ENCODE peak calls at places on chromosome 12, in four cellular contexts. V is tibial nerve, J is AG09309, I is right atrium auricular region. X is an unnamed sample.

GRCh38 chr12:71216725-71217579 is 59.2 kb upstream of the TSPAN8 start:
- DNase-seq in V (no peak), J (peak), I (no peak), X (peak)

GRCh38 chr12:19220205-19220604 is 90.7 kb downstream of the PLEKHA5 start:
- DNase-seq in V (no peak), I (no peak), J (no peak), X (peak)

GRCh38 chr12:22355011-22355580 is 20.6 kb upstream of the ST8SIA1 start:
- DNase-seq in I (no peak), J (no peak), V (no peak), X (no peak)

GRCh38 chr12:2286461-2287131 is 233.8 kb downstream of the CACNA1C start:
- DNase-seq in I (no peak), V (no peak), J (no peak), X (peak)

GRCh38 chr12:90062799-90063198 is 354.2 kb upstream of the ATP2B1 start:
- DNase-seq in I (no peak), V (no peak), J (no peak), X (no peak)

GRCh38 chr12:88052686-88053085 is 23.5 kb upstream of the C12orf50 start:
- DNase-seq in J (no peak), I (no peak), V (no peak), X (peak)

GRCh38 chr12:92602476-92602875 is 100.3 kb upstream of the PLEKHG7 start:
- DNase-seq in V (no peak), J (peak), I (no peak), X (peak)

GRCh38 chr12:92408072-92408900 is 262.6 kb upstream of the BTG1 start:
- DNase-seq in J (no peak), V (no peak), I (no peak), X (peak)

GRCh38 chr12:127393896-127394295 is 873.1 kb upstream of the TMEM132C start:
- DNase-seq in I (no peak), J (peak), V (no peak), X (no peak)

GRCh38 chr12:81757731-81758325 is 1.3 kb downstream of the PPFIA2 start:
- DNase-seq in V (no peak), I (no peak), J (no peak), X (no peak)

GRCh38 chr12:79067977-79068376 is 203.4 kb downstream of the SYT1 start:
- DNase-seq in I (no peak), J (no peak), V (no peak), X (no peak)

GRCh38 chr12:62793256-62794217 is 141.4 kb downstream of the PPM1H start:
- DNase-seq in J (peak), I (peak), V (peak), X (peak)

GRCh38 chr12:127810026-127810425 is 456.9 kb upstream of the TMEM132C start:
- DNase-seq in J (peak), I (no peak), V (no peak), X (peak)

GRCh38 chr12:84874125-84874824 is 38.3 kb downstream of the SLC6A15 start:
- DNase-seq in J (peak), V (no peak), I (no peak), X (peak)

GRCh38 chr12:96902076-96902475 is 5.0 kb upstream of the NEDD1 start:
- DNase-seq in V (no peak), J (no peak), I (no peak), X (peak)

GRCh38 chr12:100345020-100345767 is 11.7 kb upstream of the SLC17A8 start:
- DNase-seq in J (no peak), V (no peak), I (no peak), X (no peak)

GRCh38 chr12:55830601-55831406 is 1.4 kb upstream of the DNAJC14 start:
- DNase-seq in J (no peak), I (peak), V (peak), X (peak)

GRCh38 chr12:2963154-2963759 is 4.1 kb downstream of the TEAD4 start:
- DNase-seq in I (no peak), V (no peak), J (no peak), X (no peak)

GRCh38 chr12:63400746-63401145 is 249.7 kb upstream of the AVPR1A start:
- DNase-seq in I (no peak), V (no peak), J (no peak), X (no peak)

GRCh38 chr12:75892779-75893408 is 138.7 kb downstream of the PHLDA1 start:
- DNase-seq in I (no peak), V (no peak), J (peak), X (peak)

GRCh38 chr12:139585-139984 is 73.0 kb downstream of the IQSEC3 start:
- DNase-seq in J (no peak), I (no peak), V (no peak), X (peak)

GRCh38 chr12:69107541-69107940 is 131.8 kb upstream of the CPSF6 start:
- DNase-seq in J (no peak), I (no peak), V (no peak), X (no peak)

GRCh38 chr12:124441443-124442190 is 125.8 kb downstream of the NCOR2 start:
- DNase-seq in J (peak), I (no peak), V (no peak), X (peak)

GRCh38 chr12:25438638-25439037 is 114.4 kb downstream of the LMNTD1 start:
- DNase-seq in I (no peak), V (no peak), J (no peak), X (peak)

GRCh38 chr12:122884860-122885259 is 11.1 kb downstream of the VPS37B start:
- DNase-seq in J (no peak), V (no peak), I (no peak), X (no peak)

GRCh38 chr12:68446896-68447806 is 115.0 kb upstream of the MDM1 start:
- DNase-seq in J (no peak), V (no peak), I (no peak), X (peak)

GRCh38 chr12:27927347-27927746 is 45.2 kb downstream of the PTHLH start:
- DNase-seq in J (no peak), I (no peak), V (no peak), X (no peak)

GRCh38 chr12:115860619-115861018 is 416.9 kb downstream of the MED13L start:
- DNase-seq in J (no peak), I (no peak), V (no peak), X (no peak)

GRCh38 chr12:51976376-51977160 is 25.1 kb downstream of the ACVR1B start:
- DNase-seq in V (no peak), J (peak), I (no peak), X (peak)

DNA sequence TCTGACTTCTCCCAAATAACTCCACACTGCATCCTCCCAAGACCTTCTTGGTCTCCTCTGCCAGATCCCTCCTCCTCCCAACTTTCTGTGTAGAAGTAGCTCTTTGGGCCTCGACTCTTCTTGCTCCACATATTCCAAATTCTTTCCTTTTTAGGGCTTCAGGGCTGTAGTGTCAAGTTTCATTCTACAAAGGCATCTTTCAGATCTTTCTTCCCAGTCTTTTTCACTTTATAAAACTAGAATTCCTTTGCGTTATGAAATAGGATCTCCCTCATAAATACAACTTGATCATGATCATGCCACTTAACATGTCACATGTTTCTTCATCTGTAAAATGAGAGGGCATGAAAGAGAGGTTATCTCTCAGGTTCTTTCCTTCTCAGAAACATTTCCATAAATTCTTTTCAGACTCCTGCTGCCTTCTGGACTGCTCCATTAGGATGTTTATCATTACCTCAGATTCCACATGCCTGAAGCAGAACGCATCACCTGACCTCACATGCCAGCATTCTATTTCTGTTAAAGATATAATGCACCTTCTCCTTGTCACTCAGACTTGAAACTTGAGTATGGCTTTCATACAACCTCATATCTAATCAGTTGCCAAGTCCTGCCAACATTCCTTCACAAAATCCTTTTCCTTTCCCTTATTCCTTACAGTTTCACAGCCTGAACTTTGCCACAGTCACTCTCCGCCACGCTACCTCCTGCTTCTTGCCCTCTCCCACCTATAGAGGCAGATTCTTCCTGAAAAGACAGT is 8.5 kb downstream of the SLC38A1 start:
- DNase-seq in V (no peak), I (no peak), J (peak), X (peak)
- H3K4me3 ChIP-seq in V (no peak), I (no peak), J (no peak), X (no peak)

DNA sequence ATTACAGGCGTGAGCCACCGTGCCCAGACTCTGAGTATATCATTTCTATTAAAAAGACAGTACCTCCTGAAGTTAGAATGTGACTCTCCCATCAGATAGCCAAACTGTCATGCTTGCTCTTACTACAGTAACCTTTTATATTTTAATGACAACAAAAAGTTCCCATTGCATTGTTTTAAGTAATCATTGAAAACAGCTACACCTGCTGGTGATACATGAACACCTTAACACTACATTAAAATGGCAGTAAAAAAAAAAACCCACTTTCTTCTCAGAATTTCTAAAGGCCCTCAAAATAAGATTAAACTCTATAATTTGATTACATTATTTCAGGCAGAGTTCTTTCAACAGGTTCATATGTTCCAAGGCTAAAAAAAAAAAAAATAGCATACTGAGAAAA is 76.7 kb downstream of the SH2B3 start:
- DNase-seq in V (no peak), J (no peak), I (no peak), X (no peak)
- TF ChIP-seq CTCF in V (no peak), J (peak), I (no peak), X (peak)

GRCh38 chr12:31386364-31386777 is 60.4 kb upstream of the SINHCAF start:
- DNase-seq in J (no peak), I (no peak), V (no peak), X (no peak)
- H3K4me3 ChIP-seq in J (no peak), I (no peak), V (no peak), X (no peak)

GRCh38 chr12:109811624-109811995 is 21.6 kb downstream of the TRPV4 start:
- DNase-seq in V (no peak), I (no peak), J (no peak), X (no peak)
- TF ChIP-seq CTCF in V (no peak), I (no peak), J (peak), X (no peak)

GRCh38 chr12:120132863-120133385 is 16.4 kb upstream of the RAB35 start:
- DNase-seq in J (no peak), V (no peak), I (no peak), X (no peak)
- H3K4me3 ChIP-seq in J (no peak), V (no peak), I (no peak), X (no peak)

X was measured in fibroblast of villous mesenchyme.